ENCODE peak calls at places on chromosomes 13 and 19, in nine cellular contexts. J is fibroblast of the conjunctiva; U is immature natural killer cell; R is dorsolateral prefrontal cortex; O is naive thymus-derived CD8-positive, alpha-beta T cell; G is small intestine; T is retina; P is stimulated activated CD4-positive, alpha-beta T cell treated with anti-CD3 and anti-CD28 coated beads, Interleukin-2, amount 100 ng/mL, for 24 hours; N is SW 1271. C is an unnamed sample.

GRCh38 chr13:107870400-107870799 is 344.9 kb downstream of the LIG4 start:
- DNase-seq in J (no peak), U (no peak), R (no peak), O (no peak), G (no peak), T (no peak), P (no peak), N (no peak), C (no peak)

GRCh38 chr19:2282062-2282861 is at the start of gene PEAK3:
- DNase-seq in J (no peak), U (peak; percentile 80), R (no peak), O (no peak), G (peak; percentile 55), T (peak; percentile 47), P (peak; percentile 40), N (no peak), C (no peak)

GRCh38 chr13:27101847-27102246 is 69.8 kb downstream of the USP12 start:
- DNase-seq in J (no peak), U (no peak), R (no peak), O (no peak), G (no peak), T (no peak), P (no peak), N (no peak), C (no peak)

GRCh38 chr19:32317045-32317444 is 28.4 kb upstream of the ZNF507 start:
- DNase-seq in J (no peak), U (no peak), R (no peak), O (no peak), G (no peak), T (no peak), P (no peak), N (no peak), C (no peak)

GRCh38 chr13:73945871-73946270 is 188.3 kb downstream of the KLF12 start:
- DNase-seq in J (no peak), U (no peak), R (no peak), O (no peak), G (no peak), T (no peak), P (no peak), N (no peak), C (no peak)

GRCh38 chr13:51895906-51896888 is 34.4 kb downstream of the CCDC70 start:
- DNase-seq in J (peak; percentile 32), U (peak; percentile 9), R (peak; percentile 38), O (peak; percentile 11), G (peak; percentile 57), T (peak; percentile 60), P (peak; percentile 52), N (no peak), C (no peak)

GRCh38 chr13:74288361-74288911 is 154.2 kb upstream of the KLF12 start:
- DNase-seq in J (no peak), U (peak; percentile 19), R (no peak), O (no peak), G (peak; percentile 42), T (peak; percentile 75), P (peak; percentile 30), N (no peak), C (no peak)

GRCh38 chr13:113057084-113057483 is 48.5 kb upstream of the F7 start:
- DNase-seq in J (no peak), U (no peak), R (no peak), O (no peak), G (no peak), T (no peak), P (no peak), N (no peak), C (no peak)

GRCh38 chr13:74966814-74967213 is 515.2 kb downstream of the TBC1D4 start:
- DNase-seq in J (peak; percentile 5), U (no peak), R (no peak), O (no peak), G (no peak), T (peak; percentile 51), P (no peak), N (no peak), C (no peak)

GRCh38 chr19:49398001-49398615 is 10.1 kb downstream of the KASH5 start:
- DNase-seq in J (no peak), U (no peak), R (no peak), O (no peak), G (no peak), T (no peak), P (no peak), N (no peak), C (no peak)

GRCh38 chr19:48541813-48542212 is 10.2 kb upstream of the SULT2B1 start:
- DNase-seq in J (no peak), U (no peak), R (no peak), O (no peak), G (no peak), T (no peak), P (no peak), N (no peak), C (no peak)

C was measured in keratinocyte.